ENCODE peak calls at places on chromosome 1, in four cellular contexts. Q is fibroblast of lung; Y is CD4-positive, CD25-positive, alpha-beta regulatory T cell; C is tibial nerve. M is an unnamed sample.

GRCh38 chr1:69568435-69569280 is 936 bp downstream of the LRRC7 start:
- DNase-seq in Q (peak), C (no peak), Y (no peak), M (no peak)

GRCh38 chr1:214989341-214989740 is 93.2 kb upstream of the KCNK2 start:
- DNase-seq in Y (no peak), Q (peak), C (no peak), M (no peak)

GRCh38 chr1:243471026-243471685 is 215.3 kb downstream of the SDCCAG8 start:
- DNase-seq in C (no peak), Q (no peak), Y (no peak), M (no peak)

GRCh38 chr1:234433563-234434285 is 45.3 kb downstream of the TARBP1 start:
- DNase-seq in C (no peak), Q (peak), Y (no peak), M (no peak)

GRCh38 chr1:54425152-54425584 is 19.0 kb upstream of the SSBP3 start:
- DNase-seq in Q (no peak), Y (no peak), C (no peak), M (peak)

GRCh38 chr1:228487336-228488106 is at the start of gene RNF187:
- DNase-seq in Q (no peak), C (peak), Y (peak), M (peak)

GRCh38 chr1:106249810-106250209 is 806.7 kb upstream of the PRMT6 start:
- DNase-seq in Q (no peak), Y (no peak), C (no peak), M (no peak)

GRCh38 chr1:211375286-211375818 is 48.7 kb downstream of the TRAF5 start:
- DNase-seq in Y (no peak), C (no peak), Q (no peak), M (no peak)

GRCh38 chr1:22248746-22249145 is 105.8 kb upstream of the WNT4 start:
- DNase-seq in C (no peak), Q (no peak), Y (no peak), M (no peak)

GRCh38 chr1:38489844-38490270 is 369.7 kb downstream of the RRAGC start:
- DNase-seq in Y (no peak), C (no peak), Q (no peak), M (no peak)

GRCh38 chr1:157819886-157820285 is at the start of gene FCRL1:
- DNase-seq in Y (no peak), Q (no peak), C (no peak), M (no peak)

DNA sequence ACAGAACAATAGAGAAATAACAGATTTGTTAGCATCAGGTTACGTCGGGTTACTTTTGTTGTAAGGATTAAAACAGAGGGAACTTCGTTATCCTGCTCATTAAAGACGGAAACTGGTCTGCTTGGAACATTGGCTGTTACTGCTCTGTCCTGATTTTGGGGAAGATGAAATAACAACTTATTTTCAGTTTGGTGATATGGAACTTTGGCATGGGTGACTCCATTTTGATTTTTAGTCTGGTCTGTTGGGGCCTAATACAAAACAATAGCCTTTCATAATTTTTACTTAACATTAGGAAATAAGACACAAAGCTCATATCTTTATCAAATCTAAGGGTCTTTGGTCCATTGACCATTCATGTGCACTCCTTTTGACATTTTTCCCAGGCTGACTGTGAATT is 220.5 kb upstream of the DUSP10 start:
- DNase-seq in C (no peak), Y (no peak), Q (no peak), M (no peak)
- H3K27ac ChIP-seq in C (no peak), Y (no peak), Q (no peak), M (no peak)

GRCh38 chr1:2446861-2447260 is 29.2 kb upstream of the PLCH2 start:
- DNase-seq in C (no peak), Y (no peak), Q (no peak), M (no peak)
- H3K27ac ChIP-seq in C (no peak), Y (no peak), Q (no peak), M (no peak)

DNA sequence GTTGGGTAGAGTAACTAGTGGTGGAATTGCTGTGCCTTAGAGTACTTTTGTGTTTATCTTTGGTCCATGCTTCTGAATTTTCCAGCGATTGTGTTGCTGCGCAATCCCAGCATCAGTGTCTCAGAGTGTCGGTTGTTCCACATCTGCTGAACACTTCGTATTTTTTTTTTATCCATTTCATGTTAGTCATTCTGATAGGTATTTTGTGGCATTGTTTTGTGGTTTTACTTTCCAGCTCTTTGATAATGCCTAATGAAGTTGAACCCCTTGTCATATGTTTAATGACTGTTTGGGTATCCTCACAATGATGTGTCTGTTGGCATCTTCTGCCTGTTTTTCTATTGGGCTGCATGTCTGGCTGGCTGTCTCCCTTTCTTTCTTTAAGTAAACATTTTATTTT is 13.6 kb downstream of the TUFT1 start:
- DNase-seq in Q (peak), C (no peak), Y (no peak), M (no peak)
- H3K27ac ChIP-seq in Q (no peak), C (no peak), Y (no peak), M (no peak)

GRCh38 chr1:23889074-23889473 is 21.0 kb upstream of the FUCA1 start:
- DNase-seq in C (no peak), Y (no peak), Q (no peak), M (no peak)
- H3K27ac ChIP-seq in C (no peak), Y (no peak), Q (no peak), M (no peak)

GRCh38 chr1:147052677-147053076 is 114.6 kb downstream of the NBPF12 start:
- DNase-seq in Q (no peak), Y (no peak), C (no peak), M (no peak)
- H3K27ac ChIP-seq in Q (no peak), Y (no peak), C (no peak), M (no peak)

DNA sequence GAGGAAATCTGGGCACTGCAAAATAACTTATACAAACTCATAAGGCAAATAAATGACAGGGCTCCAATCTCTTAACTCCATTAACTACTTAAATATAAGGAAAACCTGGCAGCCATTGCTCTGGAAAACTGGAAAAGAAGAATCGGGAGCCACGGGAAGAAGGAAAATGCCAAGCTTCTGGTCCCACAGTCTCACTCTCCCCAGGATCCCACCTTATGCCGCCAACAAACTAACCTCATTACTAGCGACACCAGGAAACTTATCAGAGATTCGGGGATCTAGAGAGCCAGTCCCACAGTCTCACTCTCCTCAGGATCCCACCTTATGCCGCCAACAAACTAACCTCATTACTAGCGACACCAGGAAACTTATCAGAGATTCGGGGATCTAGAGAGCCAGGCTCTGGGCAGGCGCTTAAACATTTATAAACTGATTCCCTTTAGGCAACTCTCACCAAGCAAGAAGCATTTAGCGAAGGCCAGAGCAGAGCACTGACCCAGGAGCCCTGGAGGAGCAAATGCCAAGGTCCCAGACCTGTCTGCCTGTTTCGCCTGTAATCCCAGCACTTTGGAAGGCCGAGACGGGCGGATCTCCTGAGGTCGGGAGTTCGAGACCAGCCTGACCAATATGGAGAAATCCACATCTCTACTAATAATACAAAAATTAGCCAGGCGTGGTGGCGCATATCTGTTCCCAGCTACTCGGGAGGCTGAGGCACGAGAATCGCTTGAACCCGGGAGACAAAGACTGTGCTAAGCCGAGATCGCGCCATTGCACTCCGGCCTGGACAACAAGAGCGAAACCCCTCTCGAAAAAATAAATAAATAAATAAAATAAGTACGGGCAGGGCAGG is 720 bp downstream of the PSMB2 start:
- DNase-seq in Y (no peak), C (no peak), Q (no peak), M (no peak)
- H3K27ac ChIP-seq in Y (peak), C (peak), Q (peak), M (peak)

GRCh38 chr1:24147194-24147593 is 4.3 kb upstream of the IL22RA1 start:
- DNase-seq in C (no peak), Y (no peak), Q (no peak), M (no peak)

GRCh38 chr1:24150228-24151174 is 7.6 kb upstream of the IL22RA1 start:
- DNase-seq in Y (peak), C (peak), Q (peak), M (peak)

GRCh38 chr1:24151175-24151533 is 8.2 kb upstream of the IL22RA1 start:
- DNase-seq in C (no peak), Y (no peak), Q (no peak), M (peak)

GRCh38 chr1:24152631-24153494 is 9.9 kb upstream of the IL22RA1 start:
- DNase-seq in Q (no peak), C (no peak), Y (no peak), M (no peak)

GRCh38 chr1:24149854-24150227 is 6.9 kb upstream of the IL22RA1 start:
- DNase-seq in Y (no peak), C (no peak), Q (peak), M (no peak)
- H3K27ac ChIP-seq in Y (no peak), C (no peak), Q (no peak), M (no peak)

GRCh38 chr1:51551081-51551480 is 32.0 kb upstream of the EPS15 start:
- DNase-seq in Q (no peak), C (no peak), Y (no peak), M (no peak)

GRCh38 chr1:51552929-51553807 is 34.1 kb upstream of the EPS15 start:
- DNase-seq in Y (no peak), Q (no peak), C (no peak), M (no peak)

GRCh38 chr1:51551848-51552296 is 32.8 kb upstream of the EPS15 start:
- DNase-seq in Y (no peak), C (no peak), Q (no peak), M (no peak)

GRCh38 chr1:51548986-51549619 is 30.0 kb upstream of the EPS15 start:
- DNase-seq in Q (no peak), C (no peak), Y (no peak), M (no peak)

GRCh38 chr1:51549901-51550300 is 30.8 kb upstream of the EPS15 start:
- DNase-seq in C (no peak), Y (no peak), Q (no peak), M (no peak)
- H3K27ac ChIP-seq in C (no peak), Y (no peak), Q (no peak), M (no peak)

GRCh38 chr1:96362623-96363022 is 359.0 kb upstream of the PTBP2 start:
- DNase-seq in Y (no peak), C (no peak), Q (peak), M (no peak)

GRCh38 chr1:96365596-96365995 is 356.0 kb upstream of the PTBP2 start:
- DNase-seq in Y (no peak), C (no peak), Q (peak), M (no peak)

GRCh38 chr1:96365076-96365475 is 356.5 kb upstream of the PTBP2 start:
- DNase-seq in Y (no peak), Q (peak), C (no peak), M (no peak)

GRCh38 chr1:96366516-96366915 is 355.1 kb upstream of the PTBP2 start:
- DNase-seq in C (no peak), Y (no peak), Q (no peak), M (no peak)

GRCh38 chr1:96364576-96364975 is 357.0 kb upstream of the PTBP2 start:
- DNase-seq in Q (peak), C (no peak), Y (no peak), M (no peak)
- H3K27ac ChIP-seq in Q (peak), C (no peak), Y (no peak), M (no peak)